ENCODE peak calls at places on chromosomes 3 and 15, in six cellular contexts. One of them, this sample, is unnamed.

GRCh38 chr15:88400069-88400468 is 67.1 kb downstream of the MRPL46 start:
- DNase-seq in endothelial cell of umbilical vein: no peak
- DNase-seq in H1: no peak
- DNase-seq in sigmoid colon: no peak
- DNase-seq in upper lobe of left lung: no peak
- DNase-seq in breast epithelium: no peak
- DNase-seq in this sample: peak

GRCh38 chr15:80942746-80943565 is 46.7 kb downstream of the MESD start:
- DNase-seq in H1: no peak
- DNase-seq in breast epithelium: peak
- DNase-seq in upper lobe of left lung: no peak
- DNase-seq in sigmoid colon: peak
- DNase-seq in endothelial cell of umbilical vein: no peak
- DNase-seq in this sample: no peak

GRCh38 chr3:37520802-37521350 is 340.8 kb upstream of the CTDSPL start:
- DNase-seq in endothelial cell of umbilical vein: no peak
- DNase-seq in sigmoid colon: no peak
- DNase-seq in H1: no peak
- DNase-seq in upper lobe of left lung: no peak
- DNase-seq in breast epithelium: no peak
- DNase-seq in this sample: no peak

GRCh38 chr3:153615863-153616262 is 453.8 kb downstream of the RAP2B start:
- DNase-seq in endothelial cell of umbilical vein: no peak
- DNase-seq in breast epithelium: no peak
- DNase-seq in H1: no peak
- DNase-seq in upper lobe of left lung: no peak
- DNase-seq in sigmoid colon: no peak
- DNase-seq in this sample: no peak

GRCh38 chr3:42376397-42376798 is 34.0 kb downstream of the LYZL4 start:
- DNase-seq in endothelial cell of umbilical vein: peak
- DNase-seq in breast epithelium: no peak
- DNase-seq in upper lobe of left lung: no peak
- DNase-seq in H1: no peak
- DNase-seq in sigmoid colon: no peak
- DNase-seq in this sample: no peak

GRCh38 chr15:82781349-82781748 is 24.5 kb downstream of the FSD2 start:
- DNase-seq in upper lobe of left lung: no peak
- DNase-seq in H1: no peak
- DNase-seq in breast epithelium: no peak
- DNase-seq in endothelial cell of umbilical vein: no peak
- DNase-seq in sigmoid colon: no peak
- DNase-seq in this sample: no peak

GRCh38 chr15:58988011-58988785 is 735 bp downstream of the RNF111 start:
- DNase-seq in sigmoid colon: peak
- DNase-seq in H1: peak
- DNase-seq in upper lobe of left lung: peak
- DNase-seq in endothelial cell of umbilical vein: peak
- DNase-seq in breast epithelium: peak
- DNase-seq in this sample: peak

GRCh38 chr15:49151831-49152230 is 3.6 kb downstream of the COPS2 start:
- DNase-seq in breast epithelium: no peak
- DNase-seq in upper lobe of left lung: no peak
- DNase-seq in H1: no peak
- DNase-seq in sigmoid colon: no peak
- DNase-seq in endothelial cell of umbilical vein: no peak
- DNase-seq in this sample: no peak

GRCh38 chr3:165800970-165801369 is 36.3 kb downstream of the BCHE start:
- DNase-seq in breast epithelium: no peak
- DNase-seq in upper lobe of left lung: no peak
- DNase-seq in H1: no peak
- DNase-seq in endothelial cell of umbilical vein: no peak
- DNase-seq in sigmoid colon: no peak
- DNase-seq in this sample: no peak

GRCh38 chr15:92074161-92074560 is 220.7 kb downstream of the SLCO3A1 start:
- DNase-seq in H1: no peak
- DNase-seq in endothelial cell of umbilical vein: no peak
- DNase-seq in sigmoid colon: no peak
- DNase-seq in upper lobe of left lung: no peak
- DNase-seq in breast epithelium: no peak
- DNase-seq in this sample: no peak

GRCh38 chr3:133804896-133805295 is 719 bp upstream of the SRPRB start:
- DNase-seq in upper lobe of left lung: no peak
- DNase-seq in breast epithelium: no peak
- DNase-seq in H1: no peak
- DNase-seq in endothelial cell of umbilical vein: no peak
- DNase-seq in sigmoid colon: no peak
- DNase-seq in this sample: no peak

GRCh38 chr3:61237858-61238257 is 13.4 kb downstream of the FHIT start:
- DNase-seq in breast epithelium: no peak
- DNase-seq in endothelial cell of umbilical vein: no peak
- DNase-seq in upper lobe of left lung: no peak
- DNase-seq in sigmoid colon: no peak
- DNase-seq in H1: no peak
- DNase-seq in this sample: no peak

GRCh38 chr3:161291191-161291901 is 70.2 kb downstream of the NMD3 start:
- DNase-seq in H1: no peak
- DNase-seq in breast epithelium: no peak
- DNase-seq in sigmoid colon: no peak
- DNase-seq in endothelial cell of umbilical vein: no peak
- DNase-seq in upper lobe of left lung: no peak
- DNase-seq in this sample: no peak

GRCh38 chr15:67085237-67085817 is 19.9 kb downstream of the SMAD3 start:
- DNase-seq in upper lobe of left lung: no peak
- DNase-seq in endothelial cell of umbilical vein: no peak
- DNase-seq in breast epithelium: no peak
- DNase-seq in H1: no peak
- DNase-seq in sigmoid colon: no peak
- DNase-seq in this sample: no peak

GRCh38 chr3:184658223-184658860 is 53.5 kb downstream of the MAGEF1 start:
- DNase-seq in sigmoid colon: no peak
- DNase-seq in H1: no peak
- DNase-seq in endothelial cell of umbilical vein: no peak
- DNase-seq in breast epithelium: no peak
- DNase-seq in upper lobe of left lung: no peak
- DNase-seq in this sample: no peak

GRCh38 chr3:179323197-179323901 is 518 bp downstream of the ZNF639 start:
- DNase-seq in sigmoid colon: peak
- DNase-seq in endothelial cell of umbilical vein: peak
- DNase-seq in H1: peak
- DNase-seq in breast epithelium: peak
- DNase-seq in upper lobe of left lung: peak
- DNase-seq in this sample: no peak

GRCh38 chr15:24848050-24848449 is 106.7 kb upstream of the SNRPN start:
- DNase-seq in sigmoid colon: peak
- DNase-seq in upper lobe of left lung: no peak
- DNase-seq in breast epithelium: no peak
- DNase-seq in endothelial cell of umbilical vein: peak
- DNase-seq in H1: no peak
- DNase-seq in this sample: no peak

GRCh38 chr15:66285462-66286280 is 7.7 kb upstream of the DIS3L start:
- DNase-seq in breast epithelium: no peak
- DNase-seq in sigmoid colon: no peak
- DNase-seq in upper lobe of left lung: peak
- DNase-seq in endothelial cell of umbilical vein: no peak
- DNase-seq in H1: no peak
- DNase-seq in this sample: no peak

GRCh38 chr15:56215769-56216168 is 27.9 kb downstream of the RFX7 start:
- DNase-seq in sigmoid colon: no peak
- DNase-seq in endothelial cell of umbilical vein: no peak
- DNase-seq in H1: no peak
- DNase-seq in breast epithelium: no peak
- DNase-seq in upper lobe of left lung: no peak
- DNase-seq in this sample: no peak

GRCh38 chr3:33729993-33730392 is 11.9 kb upstream of the CLASP2 start:
- DNase-seq in H1: no peak
- DNase-seq in breast epithelium: no peak
- DNase-seq in sigmoid colon: no peak
- DNase-seq in upper lobe of left lung: no peak
- DNase-seq in endothelial cell of umbilical vein: no peak
- DNase-seq in this sample: no peak

GRCh38 chr3:25870452-25870851 is 80.6 kb downstream of the OXSM start:
- DNase-seq in upper lobe of left lung: no peak
- DNase-seq in H1: no peak
- DNase-seq in breast epithelium: no peak
- DNase-seq in sigmoid colon: no peak
- DNase-seq in endothelial cell of umbilical vein: no peak
- DNase-seq in this sample: no peak

GRCh38 chr3:158991146-158991705 is 189.4 kb downstream of the MFSD1 start:
- DNase-seq in sigmoid colon: no peak
- DNase-seq in upper lobe of left lung: peak
- DNase-seq in H1: peak
- DNase-seq in breast epithelium: no peak
- DNase-seq in endothelial cell of umbilical vein: no peak
- DNase-seq in this sample: no peak

GRCh38 chr3:171194965-171195364 is 168.4 kb upstream of the SLC2A2 start:
- DNase-seq in H1: no peak
- DNase-seq in endothelial cell of umbilical vein: peak
- DNase-seq in sigmoid colon: no peak
- DNase-seq in upper lobe of left lung: no peak
- DNase-seq in breast epithelium: no peak
- DNase-seq in this sample: no peak

GRCh38 chr3:41574900-41575299 is 375.6 kb downstream of the CTNNB1 start:
- DNase-seq in sigmoid colon: no peak
- DNase-seq in breast epithelium: no peak
- DNase-seq in upper lobe of left lung: no peak
- DNase-seq in H1: no peak
- DNase-seq in endothelial cell of umbilical vein: no peak
- DNase-seq in this sample: no peak

GRCh38 chr3:84963137-84963536 is 4.3 kb downstream of the CADM2 start:
- DNase-seq in upper lobe of left lung: no peak
- DNase-seq in breast epithelium: no peak
- DNase-seq in endothelial cell of umbilical vein: no peak
- DNase-seq in sigmoid colon: no peak
- DNase-seq in H1: no peak
- DNase-seq in this sample: no peak

GRCh38 chr3:197456271-197457091 is 99.3 kb downstream of the BDH1 start:
- DNase-seq in upper lobe of left lung: peak
- DNase-seq in endothelial cell of umbilical vein: peak
- DNase-seq in breast epithelium: peak
- DNase-seq in sigmoid colon: peak
- DNase-seq in H1: peak
- DNase-seq in this sample: no peak

GRCh38 chr15:53787349-53787748 is 27.9 kb upstream of the WDR72 start:
- DNase-seq in breast epithelium: no peak
- DNase-seq in upper lobe of left lung: no peak
- DNase-seq in H1: no peak
- DNase-seq in endothelial cell of umbilical vein: no peak
- DNase-seq in sigmoid colon: no peak
- DNase-seq in this sample: no peak

GRCh38 chr15:56919708-56920637 is 1.5 kb downstream of the TCF12 start:
- DNase-seq in upper lobe of left lung: peak
- DNase-seq in H1: peak
- DNase-seq in endothelial cell of umbilical vein: peak
- DNase-seq in breast epithelium: no peak
- DNase-seq in sigmoid colon: peak
- DNase-seq in this sample: no peak

GRCh38 chr3:106176734-106177133 is 307.9 kb upstream of the CBLB start:
- DNase-seq in endothelial cell of umbilical vein: peak
- DNase-seq in upper lobe of left lung: no peak
- DNase-seq in sigmoid colon: no peak
- DNase-seq in H1: no peak
- DNase-seq in breast epithelium: no peak
- DNase-seq in this sample: no peak

GRCh38 chr15:101318147-101318809 is 23.2 kb upstream of the SNRPA1 start:
- DNase-seq in sigmoid colon: no peak
- DNase-seq in breast epithelium: no peak
- DNase-seq in upper lobe of left lung: peak
- DNase-seq in H1: no peak
- DNase-seq in endothelial cell of umbilical vein: no peak
- DNase-seq in this sample: no peak

GRCh38 chr3:28994161-28994905 is 286.5 kb upstream of the RBMS3 start:
- DNase-seq in sigmoid colon: no peak
- DNase-seq in H1: no peak
- DNase-seq in breast epithelium: no peak
- DNase-seq in upper lobe of left lung: no peak
- DNase-seq in endothelial cell of umbilical vein: no peak
- DNase-seq in this sample: no peak

DNA sequence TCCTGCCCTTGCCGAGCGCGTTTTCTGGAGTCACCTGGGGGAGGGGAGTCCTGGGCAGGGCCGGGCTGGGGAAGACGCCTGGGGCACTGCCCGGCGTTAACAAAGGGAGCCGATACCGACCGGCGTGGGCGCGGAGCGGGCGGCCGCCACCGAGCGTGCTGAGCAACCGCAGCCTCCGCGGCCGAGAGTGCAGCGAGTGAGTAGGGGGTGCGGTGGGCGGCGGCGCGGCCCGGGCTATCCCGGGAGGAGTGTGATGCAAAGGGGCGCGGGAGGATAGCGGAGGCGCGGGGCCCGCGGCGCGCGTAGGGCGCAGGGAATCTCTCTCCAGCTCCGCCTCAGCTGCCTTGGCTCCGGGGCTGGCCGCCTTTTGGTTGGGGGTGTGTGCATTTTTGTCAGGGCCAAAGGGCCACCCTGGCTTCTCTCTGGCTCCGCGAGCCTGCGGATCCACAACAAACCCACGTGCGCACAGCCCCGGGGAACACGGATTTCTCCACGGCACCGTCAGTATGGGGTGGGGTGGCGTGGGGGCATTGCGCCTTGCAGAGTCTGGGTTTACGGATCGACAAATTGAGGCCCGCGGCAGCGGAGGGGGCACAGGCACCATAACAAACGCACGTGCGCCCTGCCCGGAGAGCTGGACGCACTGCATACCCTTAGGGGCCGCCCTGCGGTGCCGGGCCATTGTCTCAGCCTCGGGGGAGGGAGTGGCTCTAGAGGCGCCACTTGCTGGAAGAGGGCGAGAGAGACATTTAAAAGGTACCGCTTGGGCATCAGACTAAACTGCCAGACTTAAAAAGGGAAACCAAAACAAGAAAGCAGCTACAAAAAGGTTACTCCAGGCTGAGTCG is 537 bp downstream of the ST6GAL1 start:
- DNase-seq in H1: peak
- DNase-seq in sigmoid colon: no peak
- DNase-seq in upper lobe of left lung: peak
- DNase-seq in breast epithelium: no peak
- DNase-seq in endothelial cell of umbilical vein: peak
- DNase-seq in this sample: no peak
- TF ChIP-seq POLR2AphosphoS5 in H1: peak
- TF ChIP-seq POLR2AphosphoS5 in sigmoid colon: peak
- TF ChIP-seq POLR2AphosphoS5 in upper lobe of left lung: peak
- TF ChIP-seq POLR2AphosphoS5 in breast epithelium: no peak
- TF ChIP-seq POLR2AphosphoS5 in endothelial cell of umbilical vein: no peak
- TF ChIP-seq POLR2AphosphoS5 in this sample: no peak

GRCh38 chr3:12578742-12579141 is 21.9 kb downstream of the MKRN2 start:
- DNase-seq in sigmoid colon: no peak
- DNase-seq in upper lobe of left lung: no peak
- DNase-seq in endothelial cell of umbilical vein: no peak
- DNase-seq in H1: no peak
- DNase-seq in breast epithelium: no peak
- DNase-seq in this sample: no peak
- TF ChIP-seq CTCF in sigmoid colon: no peak
- TF ChIP-seq CTCF in upper lobe of left lung: no peak
- TF ChIP-seq CTCF in endothelial cell of umbilical vein: peak
- TF ChIP-seq CTCF in H1: no peak
- TF ChIP-seq CTCF in breast epithelium: no peak
- TF ChIP-seq CTCF in this sample: no peak

GRCh38 chr3:126607214-126607908 is 47.6 kb downstream of the TXNRD3 start:
- DNase-seq in endothelial cell of umbilical vein: peak
- DNase-seq in H1: no peak
- DNase-seq in sigmoid colon: no peak
- DNase-seq in breast epithelium: no peak
- DNase-seq in upper lobe of left lung: no peak
- DNase-seq in this sample: no peak
- H3K27ac ChIP-seq in endothelial cell of umbilical vein: peak
- H3K27ac ChIP-seq in H1: no peak
- H3K27ac ChIP-seq in sigmoid colon: no peak
- H3K27ac ChIP-seq in breast epithelium: no peak
- H3K27ac ChIP-seq in upper lobe of left lung: no peak
- H3K27ac ChIP-seq in this sample: no peak

GRCh38 chr15:39511000-39511914 is 69.6 kb upstream of the THBS1 start:
- DNase-seq in upper lobe of left lung: no peak
- DNase-seq in endothelial cell of umbilical vein: peak
- DNase-seq in sigmoid colon: peak
- DNase-seq in breast epithelium: no peak
- DNase-seq in H1: no peak
- DNase-seq in this sample: peak
- TF ChIP-seq POLR2AphosphoS5 in upper lobe of left lung: no peak
- TF ChIP-seq POLR2AphosphoS5 in endothelial cell of umbilical vein: no peak
- TF ChIP-seq POLR2AphosphoS5 in sigmoid colon: no peak
- TF ChIP-seq POLR2AphosphoS5 in breast epithelium: no peak
- TF ChIP-seq POLR2AphosphoS5 in H1: no peak
- TF ChIP-seq POLR2AphosphoS5 in this sample: peak

This sample was measured in vagina.